ENCODE peak calls at places on chromosomes 16 and 17, in ten cellular contexts. P is endothelial cell of umbilical vein, T is IMR-90, D is psoas muscle, W is GM23248, L is uterus, V is ascending aorta, E is tibial nerve, U is right lobe of liver, A is tibial artery. J is an unnamed sample.

GRCh38 chr17:29005936-29006438 is at the start of gene SEZ6:
- DNase-seq in A (peak; percentile 38), T (peak; percentile 48), V (peak; percentile 75), E (peak; percentile 38), U (peak; percentile 74), D (peak; percentile 83), P (peak; percentile 52), L (peak; percentile 24), W (peak; percentile 78), J (peak; percentile 87)

GRCh38 chr17:81909966-81910839 is 996 bp downstream of the PCYT2 start:
- DNase-seq in V (no peak), T (no peak), W (peak; percentile 40), U (no peak), A (no peak), L (no peak), P (no peak), E (no peak), D (no peak), J (peak; percentile 79)

GRCh38 chr17:18235743-18236256 is 10.4 kb downstream of the LLGL1 start:
- DNase-seq in V (peak; percentile 76), U (no peak), P (peak; percentile 72), L (no peak), A (no peak), E (no peak), D (no peak), W (peak; percentile 72), T (peak; percentile 67), J (no peak)

GRCh38 chr17:56937688-56938087 is 23.2 kb downstream of the COIL start:
- DNase-seq in L (no peak), V (no peak), E (no peak), T (no peak), W (peak; percentile 25), D (no peak), A (no peak), U (no peak), P (peak; percentile 90), J (no peak)

GRCh38 chr16:84740596-84741071 is 40.8 kb downstream of the USP10 start:
- DNase-seq in V (no peak), W (peak; percentile 42), D (no peak), A (no peak), P (no peak), T (no peak), E (no peak), L (no peak), U (no peak), J (no peak)

GRCh38 chr16:86477642-86478041 is 32.7 kb upstream of the FOXF1 start:
- DNase-seq in V (no peak), W (peak; percentile 36), P (peak; percentile 9), U (no peak), L (no peak), T (peak; percentile 83), E (no peak), A (no peak), D (no peak), J (no peak)

GRCh38 chr16:13543850-13544249 is 376.1 kb upstream of the ERCC4 start:
- DNase-seq in D (no peak), P (no peak), W (no peak), U (no peak), L (no peak), T (no peak), E (no peak), A (no peak), V (no peak), J (no peak)

GRCh38 chr16:11524098-11524760 is 62.5 kb downstream of the LITAF start:
- DNase-seq in W (peak; percentile 19), U (no peak), A (no peak), D (peak; percentile 36), L (no peak), T (no peak), V (no peak), P (no peak), E (no peak), J (no peak)

GRCh38 chr16:22983614-22984013 is 165.6 kb downstream of the USP31 start:
- DNase-seq in U (no peak), V (no peak), D (no peak), T (no peak), L (no peak), W (no peak), P (no peak), A (no peak), E (no peak), J (no peak)

GRCh38 chr16:22989598-22989997 is 159.7 kb downstream of the USP31 start:
- DNase-seq in U (no peak), L (no peak), E (no peak), A (no peak), T (no peak), P (no peak), V (no peak), D (no peak), W (no peak), J (no peak)
- H3K27ac ChIP-seq in U (no peak overlapping the region), L (no peak overlapping the region), E (no peak overlapping the region), A (no peak overlapping the region), T (no peak overlapping the region), P (no peak overlapping the region), V (no peak overlapping the region), D (no peak overlapping the region), W (no peak overlapping the region), J (no peak overlapping the region)

DNA sequence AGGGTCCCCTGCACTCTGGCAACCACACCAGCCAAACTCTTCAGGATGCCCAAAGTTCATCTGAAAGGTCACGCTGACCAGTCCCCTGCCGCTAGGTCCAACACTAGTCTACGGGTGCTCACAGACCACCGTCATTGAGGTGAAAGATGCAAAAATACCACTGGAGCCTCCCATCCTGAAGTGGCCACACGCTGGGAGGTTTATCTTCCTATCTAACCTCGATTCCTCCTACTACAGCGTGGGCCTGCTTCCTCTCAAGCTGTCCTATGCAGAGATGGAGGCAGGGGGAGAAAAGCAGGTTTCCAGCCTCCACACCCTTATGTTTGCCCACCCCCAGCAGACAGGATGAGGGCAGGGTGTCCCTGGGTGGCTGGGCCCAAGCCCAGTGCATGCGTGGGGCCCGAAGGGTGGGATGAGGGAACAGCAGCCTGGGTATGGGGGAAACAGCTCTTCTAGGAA is 6.3 kb downstream of the SRCIN1 start:
- DNase-seq in D (no peak), V (no peak), T (no peak), A (no peak), L (no peak), P (no peak), E (no peak), U (no peak), W (no peak), J (no peak)
- H3K27me3 ChIP-seq in D (no peaks in the 10 kb centered on the region), V (peaks cover 3% of the 10 kb centered on the region), T (peaks cover 97% of the 10 kb centered on the region), A (peaks cover 87% of the 10 kb centered on the region), L (no peaks in the 10 kb centered on the region), P (peaks cover 22% of the 10 kb centered on the region), E (peaks cover 60% of the 10 kb centered on the region), U (no peaks in the 10 kb centered on the region), W (peaks cover 28% of the 10 kb centered on the region), J (no peaks in the 10 kb centered on the region)

DNA sequence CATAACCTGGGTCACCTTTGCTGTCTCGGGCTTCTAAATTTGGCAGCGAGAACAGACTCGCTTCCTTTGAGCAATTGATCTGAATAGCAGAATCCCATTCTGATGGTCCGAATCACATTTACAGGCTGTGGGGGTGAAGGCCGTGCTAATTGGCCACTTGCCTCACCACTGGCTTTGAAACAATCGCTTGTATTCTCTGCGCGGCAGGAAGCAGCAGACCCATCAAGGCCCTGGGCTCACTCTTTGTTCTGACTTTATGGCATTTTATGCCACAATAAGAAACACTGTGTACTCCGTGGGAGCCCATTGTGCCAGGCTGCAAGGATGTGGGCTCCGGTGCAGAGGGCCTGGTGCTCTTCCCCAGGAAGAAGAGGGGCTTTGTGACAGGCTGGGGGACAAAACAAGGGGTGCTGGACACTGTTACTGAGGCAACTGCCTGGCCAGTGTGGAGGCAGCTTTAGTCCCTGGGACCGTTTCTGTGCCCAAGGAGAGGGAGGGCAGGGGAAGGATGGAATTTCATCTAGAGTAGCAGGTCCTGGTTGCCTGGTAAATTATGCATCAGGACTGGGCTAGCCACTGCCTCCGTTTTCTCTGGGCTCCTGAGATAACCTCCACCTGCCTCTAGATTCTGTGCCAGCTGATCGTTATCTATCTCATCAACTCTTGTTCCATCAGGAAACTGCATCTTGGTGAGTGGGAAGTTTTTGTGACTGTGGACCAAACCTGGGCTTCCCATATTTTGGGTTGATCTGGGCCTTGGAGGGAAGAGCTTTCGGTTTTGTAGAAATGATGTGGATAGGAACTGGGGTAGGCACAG is 78.5 kb downstream of the MRC2 start:
- DNase-seq in L (no peak), U (no peak), V (no peak), T (peak; percentile 47), A (no peak), P (peak; percentile 57), D (no peak), W (no peak), E (no peak), J (no peak)
- H3K4me3 ChIP-seq in L (no peak overlapping the region), U (no peak overlapping the region), V (peak overlapping the region; percentile 93), T (peak overlapping the region; percentile 81), A (no peak overlapping the region), P (no peak overlapping the region), D (peak overlapping the region; percentile 71), W (peak overlapping the region; percentile 80), E (peak overlapping the region; percentile 70), J (no peak overlapping the region)

DNA sequence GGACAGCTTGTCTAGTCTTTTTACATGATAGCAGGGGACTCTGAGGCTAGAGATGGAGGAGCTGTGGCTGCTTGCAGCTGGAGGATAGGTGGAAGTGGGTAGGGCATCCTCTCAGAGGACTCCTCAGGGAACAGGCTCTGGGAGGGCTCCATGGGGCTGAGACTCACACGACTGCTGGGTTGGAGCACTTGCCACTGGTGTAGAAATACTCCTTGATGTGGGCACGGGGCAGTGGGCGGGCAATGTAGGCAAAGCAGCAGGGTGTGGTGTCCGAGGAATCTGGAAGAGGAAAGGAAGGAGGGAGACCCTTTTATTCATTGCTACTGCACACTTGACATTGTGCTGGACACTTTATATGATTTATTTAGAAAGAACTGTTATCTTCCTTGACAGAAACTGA is 1.8 kb downstream of the CCL5 start:
- DNase-seq in P (no peak), A (no peak), W (no peak), L (no peak), U (no peak), T (no peak), D (no peak), V (no peak), E (no peak), J (no peak)
- H3K27ac ChIP-seq in P (no peak overlapping the region), A (no peak overlapping the region), W (no peak overlapping the region), L (no peak overlapping the region), U (no peak overlapping the region), T (no peak overlapping the region), D (no peak overlapping the region), V (no peak overlapping the region), E (no peak overlapping the region), J (no peak overlapping the region)

GRCh38 chr16:56409195-56409594 is 16.1 kb downstream of the AMFR start:
- DNase-seq in A (no peak), E (no peak), T (peak; percentile 47), P (no peak), V (no peak), D (no peak), W (peak; percentile 75), U (peak; percentile 42), L (no peak), J (no peak)
- H3K27me3 ChIP-seq in A (no peaks in the 10 kb centered on the region), E (no peaks in the 10 kb centered on the region), T (no peaks in the 10 kb centered on the region), P (no peaks in the 10 kb centered on the region), V (no peaks in the 10 kb centered on the region), D (no peaks in the 10 kb centered on the region), W (no peaks in the 10 kb centered on the region), U (no peaks in the 10 kb centered on the region), L (no peaks in the 10 kb centered on the region), J (no peaks in the 10 kb centered on the region)